ENCODE peak calls at places on chromosomes 1 and 21, in nine cellular contexts. One of them, this sample, is unnamed.

GRCh38 chr1:25572708-25573590 is 29.5 kb downstream of the LDLRAP1 start:
- DNase-seq in thoracic aorta: no peak
- DNase-seq in CD4-positive, alpha-beta T cell: peak; percentile 62
- DNase-seq in BE2C: peak; percentile 66
- DNase-seq in CD8-positive, alpha-beta T cell: peak; percentile 54
- DNase-seq in A549: peak; percentile 64
- DNase-seq in CD4-positive, alpha-beta memory T cell: no peak
- DNase-seq in upper lobe of left lung: no peak
- DNase-seq in colonic mucosa: peak; percentile 63
- DNase-seq in this sample: peak; percentile 21

GRCh38 chr1:28580706-28581530 is 11.1 kb upstream of the RAB42 start:
- DNase-seq in BE2C: peak; percentile 25
- DNase-seq in CD4-positive, alpha-beta T cell: no peak
- DNase-seq in upper lobe of left lung: peak; percentile 47
- DNase-seq in thoracic aorta: no peak
- DNase-seq in CD8-positive, alpha-beta T cell: peak; percentile 70
- DNase-seq in A549: no peak
- DNase-seq in colonic mucosa: peak; percentile 55
- DNase-seq in CD4-positive, alpha-beta memory T cell: peak; percentile 83
- DNase-seq in this sample: no peak

GRCh38 chr1:65146908-65147423 is 1.0 kb upstream of the AK4 start:
- DNase-seq in BE2C: no peak
- DNase-seq in colonic mucosa: no peak
- DNase-seq in CD4-positive, alpha-beta T cell: no peak
- DNase-seq in A549: no peak
- DNase-seq in upper lobe of left lung: no peak
- DNase-seq in CD4-positive, alpha-beta memory T cell: no peak
- DNase-seq in CD8-positive, alpha-beta T cell: no peak
- DNase-seq in thoracic aorta: no peak
- DNase-seq in this sample: no peak

GRCh38 chr1:175564723-175565122 is 178.7 kb downstream of the TNR start:
- DNase-seq in A549: no peak
- DNase-seq in CD4-positive, alpha-beta T cell: no peak
- DNase-seq in colonic mucosa: no peak
- DNase-seq in thoracic aorta: no peak
- DNase-seq in BE2C: no peak
- DNase-seq in CD8-positive, alpha-beta T cell: no peak
- DNase-seq in CD4-positive, alpha-beta memory T cell: no peak
- DNase-seq in upper lobe of left lung: no peak
- DNase-seq in this sample: no peak

GRCh38 chr1:87916965-87917364 is 588.3 kb downstream of the LMO4 start:
- DNase-seq in thoracic aorta: no peak
- DNase-seq in upper lobe of left lung: no peak
- DNase-seq in CD4-positive, alpha-beta memory T cell: no peak
- DNase-seq in colonic mucosa: no peak
- DNase-seq in A549: no peak
- DNase-seq in CD4-positive, alpha-beta T cell: no peak
- DNase-seq in BE2C: no peak
- DNase-seq in CD8-positive, alpha-beta T cell: no peak
- DNase-seq in this sample: no peak

GRCh38 chr1:19061343-19061742 is 104.9 kb upstream of the IFFO2 start:
- DNase-seq in CD4-positive, alpha-beta T cell: no peak
- DNase-seq in A549: no peak
- DNase-seq in BE2C: no peak
- DNase-seq in upper lobe of left lung: no peak
- DNase-seq in thoracic aorta: no peak
- DNase-seq in CD8-positive, alpha-beta T cell: no peak
- DNase-seq in colonic mucosa: no peak
- DNase-seq in CD4-positive, alpha-beta memory T cell: no peak
- DNase-seq in this sample: no peak

GRCh38 chr21:36902793-36903192 is 63.7 kb downstream of the HLCS start:
- DNase-seq in colonic mucosa: no peak
- DNase-seq in CD4-positive, alpha-beta memory T cell: no peak
- DNase-seq in A549: no peak
- DNase-seq in thoracic aorta: no peak
- DNase-seq in CD4-positive, alpha-beta T cell: no peak
- DNase-seq in BE2C: no peak
- DNase-seq in upper lobe of left lung: no peak
- DNase-seq in CD8-positive, alpha-beta T cell: no peak
- DNase-seq in this sample: no peak

GRCh38 chr1:32500387-32501209 is 35.7 kb downstream of the ZBTB8B start:
- DNase-seq in CD8-positive, alpha-beta T cell: no peak
- DNase-seq in upper lobe of left lung: peak; percentile 59
- DNase-seq in thoracic aorta: no peak
- DNase-seq in A549: peak; percentile 72
- DNase-seq in colonic mucosa: peak; percentile 66
- DNase-seq in CD4-positive, alpha-beta T cell: no peak
- DNase-seq in BE2C: peak; percentile 56
- DNase-seq in CD4-positive, alpha-beta memory T cell: peak; percentile 13
- DNase-seq in this sample: no peak

GRCh38 chr21:35422011-35422410 is 372.9 kb upstream of the RUNX1 start:
- DNase-seq in A549: no peak
- DNase-seq in CD8-positive, alpha-beta T cell: no peak
- DNase-seq in BE2C: no peak
- DNase-seq in CD4-positive, alpha-beta T cell: no peak
- DNase-seq in CD4-positive, alpha-beta memory T cell: no peak
- DNase-seq in thoracic aorta: no peak
- DNase-seq in upper lobe of left lung: no peak
- DNase-seq in colonic mucosa: no peak
- DNase-seq in this sample: no peak

GRCh38 chr1:202237052-202237451 is 43.5 kb downstream of the LGR6 start:
- DNase-seq in CD8-positive, alpha-beta T cell: peak; percentile 28
- DNase-seq in CD4-positive, alpha-beta T cell: peak; percentile 34
- DNase-seq in colonic mucosa: no peak
- DNase-seq in thoracic aorta: no peak
- DNase-seq in BE2C: peak; percentile 77
- DNase-seq in upper lobe of left lung: no peak
- DNase-seq in CD4-positive, alpha-beta memory T cell: no peak
- DNase-seq in A549: peak; percentile 92
- DNase-seq in this sample: no peak

GRCh38 chr1:58287894-58288623 is 258.5 kb downstream of the OMA1 start:
- DNase-seq in A549: no peak
- DNase-seq in CD4-positive, alpha-beta T cell: no peak
- DNase-seq in CD4-positive, alpha-beta memory T cell: no peak
- DNase-seq in colonic mucosa: no peak
- DNase-seq in CD8-positive, alpha-beta T cell: no peak
- DNase-seq in BE2C: no peak
- DNase-seq in upper lobe of left lung: no peak
- DNase-seq in thoracic aorta: no peak
- DNase-seq in this sample: no peak

GRCh38 chr1:145891587-145892485 is 6.2 kb upstream of the ANKRD35 start:
- DNase-seq in thoracic aorta: peak; percentile 95
- DNase-seq in upper lobe of left lung: peak; percentile 98
- DNase-seq in CD4-positive, alpha-beta memory T cell: peak; percentile 50
- DNase-seq in BE2C: peak; percentile 94
- DNase-seq in A549: peak; percentile 99
- DNase-seq in CD4-positive, alpha-beta T cell: peak; percentile 61
- DNase-seq in CD8-positive, alpha-beta T cell: no peak
- DNase-seq in colonic mucosa: peak; percentile 97
- DNase-seq in this sample: peak; percentile 44

GRCh38 chr21:15624646-15625045 is 105.1 kb upstream of the USP25 start:
- DNase-seq in BE2C: no peak
- DNase-seq in CD4-positive, alpha-beta memory T cell: no peak
- DNase-seq in colonic mucosa: no peak
- DNase-seq in CD8-positive, alpha-beta T cell: no peak
- DNase-seq in CD4-positive, alpha-beta T cell: no peak
- DNase-seq in thoracic aorta: no peak
- DNase-seq in A549: no peak
- DNase-seq in upper lobe of left lung: no peak
- DNase-seq in this sample: no peak

GRCh38 chr1:12166834-12167492 is at the start of gene TNFRSF1B:
- DNase-seq in upper lobe of left lung: peak; percentile 87
- DNase-seq in CD4-positive, alpha-beta T cell: peak; percentile 72
- DNase-seq in A549: peak; percentile 25
- DNase-seq in colonic mucosa: peak; percentile 78
- DNase-seq in CD4-positive, alpha-beta memory T cell: peak; percentile 63
- DNase-seq in thoracic aorta: no peak
- DNase-seq in BE2C: peak; percentile 24
- DNase-seq in CD8-positive, alpha-beta T cell: peak; percentile 50
- DNase-seq in this sample: peak; percentile 67

GRCh38 chr1:159924025-159924790 is 1.1 kb downstream of the TAGLN2 start:
- DNase-seq in A549: peak; percentile 96
- DNase-seq in thoracic aorta: peak; percentile 83
- DNase-seq in CD8-positive, alpha-beta T cell: peak; percentile 80
- DNase-seq in upper lobe of left lung: peak; percentile 97
- DNase-seq in BE2C: peak; percentile 69
- DNase-seq in CD4-positive, alpha-beta T cell: peak; percentile 58
- DNase-seq in CD4-positive, alpha-beta memory T cell: peak; percentile 93
- DNase-seq in colonic mucosa: peak; percentile 90
- DNase-seq in this sample: peak; percentile 67

GRCh38 chr1:39491146-39491921 is at the start of gene BMP8A:
- DNase-seq in thoracic aorta: no peak
- DNase-seq in upper lobe of left lung: peak; percentile 70
- DNase-seq in colonic mucosa: peak; percentile 84
- DNase-seq in CD4-positive, alpha-beta T cell: peak; percentile 74
- DNase-seq in BE2C: peak; percentile 72
- DNase-seq in CD8-positive, alpha-beta T cell: peak; percentile 69
- DNase-seq in CD4-positive, alpha-beta memory T cell: peak; percentile 71
- DNase-seq in A549: peak; percentile 79
- DNase-seq in this sample: peak; percentile 65

DNA sequence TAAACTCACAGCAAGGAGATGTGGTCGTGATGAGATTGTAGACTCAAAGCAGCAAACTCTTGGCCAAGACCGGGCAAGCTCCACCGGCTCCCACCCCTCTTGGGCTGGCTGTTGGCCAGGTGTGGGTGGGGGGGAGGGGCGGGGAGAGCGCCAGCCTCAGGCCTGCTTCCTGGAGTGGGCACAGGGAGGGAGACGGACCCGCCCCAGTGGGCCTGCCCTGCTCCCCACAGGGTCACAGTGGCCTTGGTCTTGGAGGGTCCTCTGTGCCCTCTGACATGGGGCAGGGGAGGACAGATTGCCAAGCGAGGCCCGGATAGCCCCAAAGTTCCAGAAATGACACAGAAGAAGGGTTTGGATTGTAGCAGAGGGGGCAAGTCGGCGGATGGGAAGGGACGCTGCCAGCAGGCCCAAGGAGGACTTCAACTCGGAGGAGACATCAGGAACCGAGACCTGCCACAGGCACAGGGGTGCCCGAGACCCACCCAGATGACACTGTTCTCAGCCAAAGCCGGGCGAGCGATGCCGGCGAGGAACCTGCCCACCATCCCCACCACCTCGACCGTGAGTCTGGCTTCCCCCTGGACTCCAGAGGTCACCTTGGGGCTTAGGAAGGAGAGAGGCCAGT is 85.4 kb upstream of the ACTRT2 start:
- DNase-seq in CD8-positive, alpha-beta T cell: no peak
- DNase-seq in thoracic aorta: no peak
- DNase-seq in CD4-positive, alpha-beta T cell: no peak
- DNase-seq in upper lobe of left lung: no peak
- DNase-seq in CD4-positive, alpha-beta memory T cell: no peak
- DNase-seq in colonic mucosa: no peak
- DNase-seq in A549: no peak
- DNase-seq in BE2C: no peak
- DNase-seq in this sample: no peak
- H3K9me3 ChIP-seq in CD8-positive, alpha-beta T cell: no peaks in the 10 kb centered on the region
- H3K9me3 ChIP-seq in thoracic aorta: no peaks in the 10 kb centered on the region
- H3K9me3 ChIP-seq in CD4-positive, alpha-beta T cell: no peaks in the 10 kb centered on the region
- H3K9me3 ChIP-seq in upper lobe of left lung: peaks cover 7% of the 10 kb centered on the region
- H3K9me3 ChIP-seq in CD4-positive, alpha-beta memory T cell: no peaks in the 10 kb centered on the region
- H3K9me3 ChIP-seq in colonic mucosa: no peaks in the 10 kb centered on the region
- H3K9me3 ChIP-seq in A549: peaks cover 1% of the 10 kb centered on the region
- H3K9me3 ChIP-seq in BE2C: no peaks in the 10 kb centered on the region
- H3K9me3 ChIP-seq in this sample: no peaks in the 10 kb centered on the region

GRCh38 chr21:40800126-40800525 is 46.8 kb downstream of the DSCAM start:
- DNase-seq in A549: no peak
- DNase-seq in CD8-positive, alpha-beta T cell: no peak
- DNase-seq in colonic mucosa: no peak
- DNase-seq in upper lobe of left lung: no peak
- DNase-seq in BE2C: no peak
- DNase-seq in thoracic aorta: no peak
- DNase-seq in CD4-positive, alpha-beta T cell: no peak
- DNase-seq in CD4-positive, alpha-beta memory T cell: no peak
- DNase-seq in this sample: no peak
- H3K9me3 ChIP-seq in A549: no peaks in the 10 kb centered on the region
- H3K9me3 ChIP-seq in CD8-positive, alpha-beta T cell: no peaks in the 10 kb centered on the region
- H3K9me3 ChIP-seq in colonic mucosa: no peaks in the 10 kb centered on the region
- H3K9me3 ChIP-seq in upper lobe of left lung: peaks cover 18% of the 10 kb centered on the region
- H3K9me3 ChIP-seq in BE2C: no peaks in the 10 kb centered on the region
- H3K9me3 ChIP-seq in thoracic aorta: peaks cover 11% of the 10 kb centered on the region
- H3K9me3 ChIP-seq in CD4-positive, alpha-beta T cell: peaks cover 16% of the 10 kb centered on the region
- H3K9me3 ChIP-seq in CD4-positive, alpha-beta memory T cell: no peaks in the 10 kb centered on the region
- H3K9me3 ChIP-seq in this sample: no peaks in the 10 kb centered on the region

GRCh38 chr1:49171941-49172593 is 395.4 kb upstream of the BEND5 start:
- DNase-seq in CD4-positive, alpha-beta memory T cell: no peak
- DNase-seq in upper lobe of left lung: no peak
- DNase-seq in CD8-positive, alpha-beta T cell: no peak
- DNase-seq in A549: no peak
- DNase-seq in BE2C: no peak
- DNase-seq in CD4-positive, alpha-beta T cell: no peak
- DNase-seq in colonic mucosa: no peak
- DNase-seq in thoracic aorta: no peak
- DNase-seq in this sample: no peak
- H3K9me3 ChIP-seq in CD4-positive, alpha-beta memory T cell: no peaks in the 10 kb centered on the region
- H3K9me3 ChIP-seq in upper lobe of left lung: no peaks in the 10 kb centered on the region
- H3K9me3 ChIP-seq in CD8-positive, alpha-beta T cell: no peaks in the 10 kb centered on the region
- H3K9me3 ChIP-seq in A549: no peaks in the 10 kb centered on the region
- H3K9me3 ChIP-seq in BE2C: no peaks in the 10 kb centered on the region
- H3K9me3 ChIP-seq in CD4-positive, alpha-beta T cell: no peaks in the 10 kb centered on the region
- H3K9me3 ChIP-seq in colonic mucosa: no peaks in the 10 kb centered on the region
- H3K9me3 ChIP-seq in thoracic aorta: no peaks in the 10 kb centered on the region
- H3K9me3 ChIP-seq in this sample: no peaks in the 10 kb centered on the region

DNA sequence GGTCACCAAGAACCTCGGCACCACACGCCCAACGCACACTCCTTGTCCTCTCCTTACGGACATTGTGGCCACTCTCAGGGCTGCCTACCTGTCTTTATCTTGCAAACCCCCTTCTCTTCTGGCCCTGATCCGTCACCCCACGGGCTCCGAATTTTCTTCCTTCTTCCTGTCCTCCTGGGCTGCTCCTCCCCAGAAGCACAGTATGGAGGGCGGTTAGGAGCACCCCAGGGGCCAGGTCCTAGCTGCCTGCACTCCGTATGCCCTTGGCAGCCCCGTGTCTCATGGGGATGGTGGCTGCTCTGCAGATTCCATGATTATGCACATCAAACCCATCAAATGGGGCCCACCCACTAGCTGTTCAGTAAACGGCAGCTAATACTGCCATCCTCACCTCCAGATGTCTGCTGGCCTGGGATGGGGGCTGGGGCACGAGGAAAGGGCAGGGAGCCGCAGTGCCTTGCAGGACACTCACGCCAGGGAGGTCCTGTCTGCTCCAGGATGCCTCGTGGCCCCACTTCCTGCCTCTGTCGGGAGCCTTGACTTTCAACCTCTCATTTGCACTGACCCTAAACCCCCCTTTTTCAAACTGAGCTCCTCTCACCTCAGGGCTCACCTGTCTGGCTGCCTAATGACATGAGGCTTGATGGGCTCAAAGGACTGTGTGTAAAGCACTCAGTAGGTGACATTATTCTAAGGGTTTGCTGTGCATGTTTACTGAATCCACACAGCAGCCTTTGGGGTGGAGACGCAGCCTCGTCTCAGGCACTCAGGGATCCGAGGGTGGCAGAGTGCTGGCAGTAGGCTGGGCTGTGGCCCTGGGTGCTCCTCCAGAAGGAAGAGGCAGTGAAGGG is 4.4 kb downstream of the TTC34 start:
- DNase-seq in CD8-positive, alpha-beta T cell: no peak
- DNase-seq in thoracic aorta: no peak
- DNase-seq in upper lobe of left lung: no peak
- DNase-seq in CD4-positive, alpha-beta memory T cell: no peak
- DNase-seq in colonic mucosa: no peak
- DNase-seq in BE2C: no peak
- DNase-seq in CD4-positive, alpha-beta T cell: no peak
- DNase-seq in A549: no peak
- DNase-seq in this sample: peak; percentile 3
- H3K9me3 ChIP-seq in CD8-positive, alpha-beta T cell: peaks cover 4% of the 10 kb centered on the region
- H3K9me3 ChIP-seq in thoracic aorta: peaks cover 24% of the 10 kb centered on the region
- H3K9me3 ChIP-seq in upper lobe of left lung: peaks cover 34% of the 10 kb centered on the region
- H3K9me3 ChIP-seq in CD4-positive, alpha-beta memory T cell: no peaks in the 10 kb centered on the region
- H3K9me3 ChIP-seq in colonic mucosa: no peaks in the 10 kb centered on the region
- H3K9me3 ChIP-seq in BE2C: no peaks in the 10 kb centered on the region
- H3K9me3 ChIP-seq in CD4-positive, alpha-beta T cell: peaks cover 25% of the 10 kb centered on the region
- H3K9me3 ChIP-seq in A549: peaks cover 5% of the 10 kb centered on the region
- H3K9me3 ChIP-seq in this sample: no peaks in the 10 kb centered on the region

This sample was measured in T-helper 17 cell.